ENCODE peak calls at places on chromosomes 3 and 15, in eight cellular contexts. G, R, I, A, E, T, H and F are unnamed samples.

GRCh38 chr3:195117978-195118581 is 152.9 kb downstream of the XXYLT1 start:
- DNase-seq in G (no peak), R (peak), I (no peak), A (no peak), E (no peak), T (no peak), H (no peak), F (no peak)

GRCh38 chr3:43285644-43286043 is 696 bp upstream of the SNRK start:
- DNase-seq in G (peak), R (no peak), I (no peak), A (no peak), E (no peak), T (peak), H (no peak), F (no peak)

GRCh38 chr15:65896231-65896630 is 26.9 kb downstream of the RAB11A start:
- DNase-seq in G (no peak), R (no peak), I (no peak), A (no peak), E (no peak), T (no peak), H (no peak), F (no peak)

GRCh38 chr3:125310623-125311076 is 64.5 kb downstream of the ZNF148 start:
- DNase-seq in G (no peak), R (no peak), I (no peak), A (peak), E (no peak), T (no peak), H (peak), F (peak)

GRCh38 chr3:71987828-71988227 is 202.9 kb upstream of the PROK2 start:
- DNase-seq in G (no peak), R (no peak), I (no peak), A (no peak), E (no peak), T (no peak), H (no peak), F (no peak)

GRCh38 chr3:49930922-49931321 is 1.3 kb upstream of the MON1A start:
- DNase-seq in G (no peak), R (no peak), I (no peak), A (no peak), E (no peak), T (peak), H (no peak), F (no peak)

GRCh38 chr15:41661529-41662225 is 1.5 kb downstream of the MGA start:
- DNase-seq in G (peak), R (peak), I (peak), A (peak), E (peak), T (peak), H (peak), F (peak)

GRCh38 chr15:99454107-99454809 is 111.5 kb upstream of the MEF2A start:
- DNase-seq in G (no peak), R (peak), I (no peak), A (peak), E (no peak), T (no peak), H (no peak), F (peak)

GRCh38 chr3:16609927-16610580 is 4.8 kb upstream of the DAZL start:
- DNase-seq in G (no peak), R (no peak), I (no peak), A (no peak), E (no peak), T (no peak), H (no peak), F (no peak)

GRCh38 chr3:41026394-41027177 is 172.7 kb upstream of the CTNNB1 start:
- DNase-seq in G (peak), R (no peak), I (peak), A (no peak), E (peak), T (no peak), H (no peak), F (no peak)

GRCh38 chr3:33826688-33827087 is 28.3 kb downstream of the PDCD6IP start:
- DNase-seq in G (no peak), R (no peak), I (no peak), A (no peak), E (no peak), T (no peak), H (no peak), F (no peak)

GRCh38 chr15:70826634-70827033 is 27.3 kb downstream of the LARP6 start:
- DNase-seq in G (no peak), R (no peak), I (peak), A (no peak), E (no peak), T (no peak), H (no peak), F (no peak)

GRCh38 chr3:156382458-156383346 is 172.2 kb downstream of the SSR3 start:
- DNase-seq in G (no peak), R (peak), I (peak), A (no peak), E (no peak), T (peak), H (no peak), F (no peak)

DNA sequence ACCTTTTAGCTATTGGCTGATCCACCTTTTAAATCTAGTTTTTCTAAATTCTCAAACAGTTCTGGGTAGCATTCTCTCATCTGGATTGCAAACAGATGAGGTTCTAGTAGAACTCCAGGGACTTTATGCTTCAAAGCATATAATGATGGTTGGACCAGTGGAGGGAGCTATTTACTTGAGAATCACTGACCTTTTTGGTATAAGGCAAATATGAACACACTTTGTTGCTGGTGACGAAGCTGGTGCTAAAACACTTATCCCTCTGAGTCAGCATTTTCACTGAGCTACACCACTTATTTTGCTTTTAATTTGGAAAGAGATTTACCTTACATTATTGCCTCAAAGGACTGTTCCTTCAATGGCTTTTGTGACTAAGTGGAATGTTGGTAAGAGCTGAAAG is 58.6 kb upstream of the SLITRK3 start:
- DNase-seq in G (no peak), R (no peak), I (peak), A (no peak), E (no peak), T (no peak), H (no peak), F (no peak)
- TF ChIP-seq CTCF in G (peak), R (no peak), I (peak), A (no peak), E (no peak), T (no peak), H (no peak), F (no peak)

DNA sequence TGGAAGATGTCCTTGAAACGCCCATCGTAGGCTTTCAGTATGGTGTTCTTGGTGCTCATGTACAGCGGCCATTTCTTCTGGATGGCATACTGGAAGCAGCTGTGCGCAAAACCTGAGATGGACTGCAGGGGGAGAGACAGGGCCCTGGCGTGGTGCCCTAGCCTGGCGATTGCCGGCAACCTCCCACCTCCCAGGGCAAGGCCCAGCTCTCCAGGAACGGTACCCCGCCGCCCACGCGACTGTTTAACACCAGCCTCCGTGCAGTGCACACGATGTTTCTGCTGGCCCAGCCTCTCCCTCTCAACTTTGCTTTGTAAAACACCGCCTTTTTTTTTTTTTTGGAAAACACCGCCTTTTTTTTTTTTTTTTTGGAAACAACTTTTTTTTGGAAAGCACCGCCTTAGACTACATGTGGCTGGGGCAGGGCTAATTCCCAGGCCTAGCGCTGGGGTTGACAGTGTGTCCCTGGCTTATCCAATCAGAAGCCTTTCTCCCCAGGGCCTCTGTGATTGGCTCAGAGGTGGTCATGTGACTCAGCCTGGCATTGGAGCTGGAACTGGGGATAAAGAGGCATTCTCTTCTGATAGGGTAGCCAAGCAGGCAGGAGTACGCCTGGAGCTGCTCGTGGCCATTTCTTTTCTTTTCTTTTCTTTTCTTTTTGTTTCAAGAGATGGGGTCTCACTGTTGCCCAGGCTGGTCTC is 14.7 kb downstream of the IDH2 start:
- DNase-seq in G (no peak), R (no peak), I (peak), A (no peak), E (no peak), T (no peak), H (no peak), F (no peak)
- TF ChIP-seq CTCF in G (no peak), R (no peak), I (no peak), A (no peak), E (no peak), T (no peak), H (no peak), F (no peak)

GRCh38 chr3:140974900-140975299 is 33.3 kb downstream of the SLC25A36 start:
- DNase-seq in G (no peak), R (no peak), I (no peak), A (no peak), E (no peak), T (no peak), H (no peak), F (no peak)

DNA sequence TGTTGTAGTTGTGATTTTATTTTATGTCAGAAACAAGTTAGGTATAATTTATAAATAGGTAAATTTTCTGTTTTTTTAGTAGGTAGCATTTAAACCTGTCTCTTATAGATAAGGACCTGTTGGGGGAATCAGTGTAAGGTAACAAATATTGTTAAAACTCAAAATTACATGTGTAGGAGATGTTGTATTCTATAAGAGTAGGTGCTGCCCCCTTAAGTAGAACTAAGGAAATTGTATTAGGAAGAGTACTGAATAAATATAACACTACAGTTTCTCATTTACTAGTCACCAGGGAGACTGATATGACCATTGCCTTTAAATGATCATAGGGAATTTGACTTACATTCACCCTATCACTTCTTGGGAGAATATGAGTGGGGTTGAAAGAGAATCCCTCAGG is 31.2 kb downstream of the SLC25A36 start:
- DNase-seq in G (no peak), R (no peak), I (no peak), A (no peak), E (no peak), T (no peak), H (no peak), F (no peak)
- TF ChIP-seq CTCF in G (no peak), R (no peak), I (peak), A (no peak), E (no peak), T (no peak), H (no peak), F (peak)

DNA sequence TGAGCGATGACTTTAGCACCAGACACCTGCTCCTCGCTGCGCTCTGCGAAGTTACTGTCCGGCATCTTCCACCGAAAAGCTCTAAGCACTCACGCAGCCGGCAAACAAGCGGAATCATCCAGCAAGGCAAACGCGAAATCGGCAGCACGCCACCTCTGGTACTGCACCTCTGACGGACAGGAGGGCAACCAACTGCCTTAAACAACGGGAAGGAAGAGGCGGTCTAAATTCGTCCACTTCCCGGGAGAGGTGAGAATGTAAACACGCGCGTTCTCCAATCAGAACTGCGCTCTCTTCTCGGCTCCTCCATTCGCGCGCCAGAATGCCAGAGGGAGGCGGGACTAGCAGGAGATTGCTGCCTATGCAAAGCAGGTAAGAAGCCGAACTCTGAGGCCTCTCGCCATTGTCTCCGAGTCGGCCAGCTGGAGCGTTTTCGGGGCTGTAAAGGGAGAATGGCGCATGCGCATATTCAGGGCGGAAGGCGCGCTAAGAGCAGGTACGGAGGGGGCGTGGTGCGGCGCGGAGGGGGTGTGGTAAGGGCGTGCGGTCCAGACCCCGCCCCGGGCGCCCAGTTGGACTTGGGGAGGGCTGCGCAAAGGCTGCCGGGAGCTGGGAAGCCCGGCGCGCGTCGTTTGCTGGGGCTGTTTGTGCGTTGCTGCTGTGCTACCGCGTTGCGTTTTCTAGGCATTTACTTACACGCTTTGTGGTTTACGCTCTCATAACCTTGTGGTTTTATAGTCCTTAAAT is at the start of the genes BTD and HACL1:
- DNase-seq in G (peak), R (peak), I (peak), A (peak), E (peak), T (peak), H (peak), F (peak)
- TF ChIP-seq CTCF in G (peak), R (no peak), I (no peak), A (no peak), E (peak), T (no peak), H (peak), F (peak)

GRCh38 chr15:77528968-77529319 is 103.8 kb downstream of the LINGO1 start:
- DNase-seq in G (no peak), R (no peak), I (no peak), A (no peak), E (no peak), T (peak), H (no peak), F (no peak)

GRCh38 chr15:77529394-77530159 is 103.1 kb downstream of the LINGO1 start:
- DNase-seq in G (no peak), R (no peak), I (no peak), A (no peak), E (no peak), T (peak), H (no peak), F (no peak)

GRCh38 chr15:77527164-77527778 is 105.4 kb downstream of the LINGO1 start:
- DNase-seq in G (no peak), R (peak), I (no peak), A (no peak), E (peak), T (peak), H (no peak), F (no peak)

GRCh38 chr15:77527831-77528231 is 104.9 kb downstream of the LINGO1 start:
- DNase-seq in G (no peak), R (no peak), I (no peak), A (no peak), E (peak), T (peak), H (no peak), F (no peak)

DNA sequence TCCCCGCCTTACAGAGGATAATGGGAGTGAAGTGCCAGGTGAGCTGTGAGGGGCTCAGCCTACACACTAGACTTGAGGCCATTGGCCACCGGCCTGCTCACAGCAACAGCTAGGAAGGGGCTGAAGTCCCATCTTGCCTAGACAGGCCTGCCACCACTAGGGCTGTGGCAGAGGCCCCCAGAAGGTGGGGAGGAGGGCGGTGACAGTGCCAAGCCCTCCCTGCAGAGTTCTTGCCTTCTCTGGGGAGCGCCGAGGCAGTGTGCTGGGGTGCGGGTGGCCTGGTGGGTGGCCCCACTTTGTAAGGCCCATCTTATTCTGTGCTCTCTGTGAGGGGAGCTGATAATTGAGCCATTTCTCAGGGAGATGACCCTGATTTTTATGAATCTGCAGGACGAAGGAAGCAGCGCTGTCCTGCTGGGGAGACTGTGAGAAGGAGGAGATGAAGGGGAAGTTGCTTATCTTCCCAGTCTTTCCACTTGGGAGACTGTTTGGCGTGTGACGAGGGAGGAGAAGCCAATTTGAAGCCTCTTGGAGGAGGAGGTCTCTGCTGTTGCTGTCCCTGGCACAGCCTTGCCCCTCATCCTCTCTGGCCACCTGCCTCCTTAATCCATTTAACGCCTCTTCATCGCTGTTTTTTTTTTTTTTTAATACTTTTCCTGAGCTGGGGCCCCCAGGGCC is 104.3 kb downstream of the LINGO1 start:
- DNase-seq in G (no peak), R (no peak), I (no peak), A (no peak), E (no peak), T (peak), H (no peak), F (no peak)
- TF ChIP-seq CTCF in G (no peak), R (no peak), I (no peak), A (no peak), E (no peak), T (no peak), H (no peak), F (no peak)

GRCh38 chr3:100776736-100777135 is 67.4 kb downstream of the TFG start:
- DNase-seq in G (no peak), R (no peak), I (no peak), A (no peak), E (no peak), T (peak), H (no peak), F (no peak)
- TF ChIP-seq CTCF in G (no peak), R (no peak), I (no peak), A (no peak), E (no peak), T (no peak), H (no peak), F (no peak)